ENCODE peak calls at places on chromosomes 11 and 22, in eight cellular contexts. F, Z, M, B, G, L, Y and S are unnamed samples. For H3K36me3 and H3K4me1, the result is how much of the 10 kb centered on the place peaks cover.

GRCh38 chr11:87059596-87059995 is 21.9 kb downstream of the TMEM135 start:
- DNase-seq in G (no peak), Y (no peak), B (no peak), F (no peak), Z (no peak), L (no peak), M (peak), S (no peak)

GRCh38 chr11:132028380-132029240 is 658.2 kb downstream of the NTM start:
- DNase-seq in Y (no peak), G (peak), B (no peak), Z (peak), F (peak), L (peak), M (no peak), S (no peak)

GRCh38 chr11:1966531-1966930 is 19.4 kb downstream of the MRPL23 start:
- DNase-seq in L (no peak), M (no peak), B (no peak), Z (no peak), G (no peak), F (no peak), Y (no peak), S (no peak)

GRCh38 chr22:31039393-31039792 is 41.7 kb upstream of the SMTN start:
- DNase-seq in L (no peak), Z (no peak), F (no peak), B (peak), M (no peak), Y (no peak), G (peak), S (no peak)

GRCh38 chr11:68036717-68037239 is 2.0 kb upstream of the TCIRG1 start:
- DNase-seq in L (no peak), G (no peak), Y (no peak), F (peak), B (peak), Z (no peak), M (peak), S (no peak)

GRCh38 chr11:62539238-62539925 is 7.2 kb downstream of the AHNAK start:
- DNase-seq in F (peak), B (peak), Y (no peak), G (peak), L (no peak), M (peak), Z (no peak), S (peak)

GRCh38 chr22:49193348-49193747 is 634.3 kb downstream of the BRD1 start:
- DNase-seq in M (no peak), B (peak), Y (no peak), Z (no peak), G (no peak), L (no peak), F (no peak), S (no peak)

GRCh38 chr11:1444823-1445422 is 41.7 kb downstream of the MOB2 start:
- DNase-seq in M (no peak), F (no peak), Y (no peak), G (no peak), B (no peak), Z (no peak), L (no peak), S (no peak)

GRCh38 chr22:35777335-35777975 is 59.8 kb downstream of the APOL5 start:
- DNase-seq in B (no peak), M (no peak), G (peak), Z (peak), F (no peak), Y (no peak), L (no peak), S (no peak)

GRCh38 chr11:63871962-63872832 is 33.3 kb downstream of the MARK2 start:
- DNase-seq in B (peak), F (peak), L (peak), G (peak), Z (peak), Y (peak), M (no peak), S (peak)

GRCh38 chr11:15159085-15159484 is 44.4 kb downstream of the INSC start:
- DNase-seq in F (peak), Y (no peak), Z (peak), M (no peak), L (peak), G (peak), B (no peak), S (no peak)

GRCh38 chr11:64916040-64916847 is 765 bp downstream of the ATG2A start:
- DNase-seq in Z (peak), M (peak), L (peak), F (peak), G (peak), Y (peak), B (no peak), S (peak)

GRCh38 chr11:26841818-26842457 is 120.1 kb upstream of the SLC5A12 start:
- DNase-seq in G (peak), L (no peak), M (no peak), F (no peak), B (no peak), Y (no peak), Z (no peak), S (no peak)

GRCh38 chr22:30435674-30436126 is 10.1 kb downstream of the MTFP1 start:
- DNase-seq in F (peak), B (no peak), L (no peak), Y (no peak), Z (no peak), M (no peak), G (no peak), S (peak)

GRCh38 chr11:101083334-101083733 is 46.3 kb downstream of the PGR start:
- DNase-seq in M (no peak), B (no peak), L (peak), F (no peak), G (no peak), Z (peak), Y (no peak), S (no peak)

GRCh38 chr11:74319139-74319538 is 7.7 kb upstream of the P4HA3 start:
- DNase-seq in F (no peak), Y (no peak), G (peak), L (no peak), Z (no peak), B (no peak), M (no peak), S (no peak)

GRCh38 chr11:64056213-64056785 is 20.6 kb downstream of the FLRT1 start:
- DNase-seq in M (no peak), F (no peak), B (no peak), G (no peak), Z (no peak), L (no peak), Y (no peak), S (no peak)

GRCh38 chr11:26976389-26976788 is 17.5 kb upstream of the FIBIN start:
- DNase-seq in L (no peak), F (no peak), B (no peak), Z (no peak), M (no peak), G (peak), Y (no peak), S (no peak)

GRCh38 chr11:85595285-85595884 is 31.8 kb downstream of the DLG2 start:
- DNase-seq in Y (no peak), Z (peak), F (peak), L (peak), G (peak), B (no peak), M (no peak), S (no peak)

GRCh38 chr11:1921576-1922141 is 2.2 kb downstream of the TNNT3 start:
- DNase-seq in L (no peak), F (no peak), M (peak), Y (peak), B (peak), G (no peak), Z (no peak), S (no peak)

GRCh38 chr22:36454916-36455570 is 26.4 kb downstream of the TXN2 start:
- DNase-seq in Y (peak), B (peak), M (peak), F (peak), Z (peak), L (peak), G (peak), S (peak)

GRCh38 chr11:697811-698311 is 2.2 kb downstream of the TMEM80 start:
- DNase-seq in F (no peak), L (no peak), Z (no peak), G (peak), B (no peak), Y (no peak), M (no peak), S (no peak)

GRCh38 chr22:30169002-30169401 is 77.6 kb downstream of the LIF start:
- DNase-seq in M (no peak), G (no peak), Y (no peak), B (no peak), F (no peak), Z (no peak), L (no peak), S (no peak)

GRCh38 chr22:38415561-38416321 is 39.3 kb downstream of the KCNJ4 start:
- DNase-seq in B (peak), Z (peak), L (peak), M (peak), Y (no peak), F (no peak), G (no peak), S (no peak)

GRCh38 chr11:85948884-85949283 is 93.7 kb downstream of the CCDC83 start:
- DNase-seq in Z (no peak), G (no peak), B (no peak), M (no peak), L (no peak), Y (no peak), F (no peak), S (no peak)

GRCh38 chr11:111937859-111938258 is 716 bp downstream of the DIXDC1 start:
- DNase-seq in G (peak), M (no peak), B (no peak), Y (no peak), F (no peak), Z (peak), L (peak), S (no peak)

GRCh38 chr11:76190376-76190775 is 15.9 kb downstream of the WNT11 start:
- DNase-seq in Z (no peak), Y (no peak), G (no peak), F (no peak), L (no peak), M (no peak), B (no peak), S (no peak)

GRCh38 chr22:46596819-46597218 is 23.4 kb upstream of the GRAMD4 start:
- DNase-seq in M (peak), F (peak), Z (peak), G (no peak), Y (no peak), L (peak), B (no peak), S (no peak)

GRCh38 chr11:44047931-44048431 is at the start of gene ACCSL:
- DNase-seq in B (no peak), F (no peak), G (no peak), Z (no peak), M (no peak), Y (no peak), L (no peak), S (no peak)

GRCh38 chr11:119335655-119336543 is 1.6 kb downstream of the RNF26 start:
- DNase-seq in M (no peak), Y (no peak), Z (no peak), B (no peak), L (no peak), G (no peak), F (no peak), S (no peak)
- H3K4me3 ChIP-seq in M (peak), Y (no peak), Z (no peak), B (peak), L (peak), G (peak), F (no peak), S (no peak)

GRCh38 chr22:19057999-19058491 is 64.2 kb downstream of the DGCR2 start:
- DNase-seq in Z (no peak), B (no peak), M (no peak), Y (no peak), G (no peak), L (no peak), F (no peak), S (no peak)
- H3K36me3 ChIP-seq in Z (under half), B (half or more), M (under half), Y (under half), G (half or more), L (under half), F (under half), S (half or more)

GRCh38 chr11:47506363-47506762 is 46.6 kb downstream of the CELF1 start:
- DNase-seq in G (no peak), L (no peak), Z (no peak), B (no peak), M (no peak), F (no peak), Y (no peak), S (no peak)

GRCh38 chr11:47504910-47505309 is 48.0 kb downstream of the CELF1 start:
- DNase-seq in G (no peak), Z (no peak), Y (no peak), L (no peak), B (no peak), M (no peak), F (no peak), S (no peak)

GRCh38 chr11:47507868-47508594 is 44.9 kb downstream of the CELF1 start:
- DNase-seq in Y (no peak), L (no peak), F (no peak), B (no peak), M (no peak), Z (peak), G (no peak), S (no peak)

GRCh38 chr11:47508595-47509555 is 44.1 kb downstream of the CELF1 start:
- DNase-seq in Z (peak), G (no peak), Y (no peak), F (peak), L (no peak), B (no peak), M (no peak), S (no peak)

GRCh38 chr11:47507016-47507631 is 45.8 kb downstream of the CELF1 start:
- DNase-seq in L (no peak), Y (no peak), B (no peak), F (no peak), G (no peak), Z (no peak), M (no peak), S (no peak)
- H3K4me1 ChIP-seq in L (under half), Y (under half), B (under half), F (under half), G (under half), Z (under half), M (half or more), S (under half)

GRCh38 chr22:41401781-41402648 is 20.3 kb downstream of the TEF start:
- DNase-seq in B (peak), G (peak), L (no peak), M (peak), Z (no peak), F (peak), Y (peak), S (no peak)
- H3K4me3 ChIP-seq in B (no peak), G (peak), L (no peak), M (no peak), Z (no peak), F (no peak), Y (no peak), S (no peak)

GRCh38 chr22:23192558-23192957 is 12.2 kb downstream of the BCR start:
- DNase-seq in M (no peak), Z (no peak), G (no peak), B (no peak), F (no peak), Y (no peak), L (no peak), S (no peak)
- H3K36me3 ChIP-seq in M (under half), Z (under half), G (under half), B (under half), F (under half), Y (under half), L (under half), S (under half)

GRCh38 chr11:33323421-33323820 is 66.2 kb downstream of the HIPK3 start:
- DNase-seq in M (no peak), Y (no peak), L (no peak), Z (no peak), B (no peak), G (no peak), F (no peak), S (no peak)

GRCh38 chr11:33320814-33321330 is 63.7 kb downstream of the HIPK3 start:
- DNase-seq in G (no peak), F (peak), L (no peak), Z (peak), M (no peak), Y (no peak), B (no peak), S (no peak)

GRCh38 chr11:33321483-33321882 is 64.3 kb downstream of the HIPK3 start:
- DNase-seq in Z (no peak), Y (no peak), B (no peak), L (no peak), M (no peak), G (no peak), F (no peak), S (no peak)

GRCh38 chr11:33325456-33325855 is 68.3 kb downstream of the HIPK3 start:
- DNase-seq in Z (no peak), Y (no peak), L (no peak), G (no peak), F (no peak), B (no peak), M (no peak), S (no peak)

DNA sequence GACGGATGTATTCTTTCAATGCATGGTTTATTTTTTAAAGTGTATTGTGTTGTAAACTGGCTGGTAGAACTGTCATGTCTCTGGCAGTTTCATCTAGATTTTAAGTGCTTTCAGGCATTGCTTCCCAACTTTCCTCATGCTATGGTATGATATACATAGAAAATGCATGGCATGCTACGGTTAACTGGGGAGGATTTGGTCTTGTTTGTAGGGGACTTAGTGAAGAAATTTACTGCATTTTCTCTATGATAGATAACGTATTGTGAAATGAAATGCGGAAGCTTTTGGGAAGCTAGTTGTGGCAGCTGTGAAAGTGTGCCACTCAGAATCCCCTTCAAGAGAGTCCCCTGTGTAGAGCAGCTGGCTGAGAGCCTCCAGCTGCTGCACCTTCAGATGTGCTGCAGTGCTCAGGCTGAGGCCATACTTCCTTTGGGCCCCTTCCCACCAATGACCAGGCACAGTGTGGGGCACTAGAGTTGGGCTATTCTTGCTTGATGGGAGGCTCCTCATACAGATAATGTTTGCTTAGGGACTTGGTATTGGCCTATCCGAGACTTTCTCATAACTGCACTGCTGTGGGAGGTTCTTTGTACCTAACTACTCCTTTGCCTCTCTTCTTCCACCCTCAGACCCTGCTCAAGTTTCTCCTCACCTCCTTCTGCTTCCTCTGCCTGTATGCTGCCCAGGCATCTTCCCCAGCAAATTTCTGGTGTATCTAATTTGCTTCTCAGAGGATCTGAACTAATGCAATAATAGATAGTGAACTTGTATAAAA is 67.2 kb downstream of the HIPK3 start:
- DNase-seq in B (no peak), Z (no peak), M (no peak), L (no peak), Y (no peak), G (no peak), F (no peak), S (no peak)
- H3K4me1 ChIP-seq in B (half or more), Z (under half), M (half or more), L (under half), Y (under half), G (under half), F (under half), S (under half)